ENCODE peak calls at places on chromosome 19, in seven cellular contexts. M, K, O, Q, V, H and F are unnamed samples. For H3K27me3, the result is how much of the 10 kb centered on the place peaks cover.

GRCh38 chr19:56092685-56093631 is 28.1 kb downstream of the ZNF787 start:
- DNase-seq in M (no peak), K (no peak), O (no peak), Q (no peak), V (no peak), H (no peak), F (no peak)

GRCh38 chr19:48613024-48613851 is 1.6 kb downstream of the FAM83E start:
- DNase-seq in M (no peak), K (no peak), O (no peak), Q (no peak), V (no peak), H (no peak), F (no peak)

GRCh38 chr19:5289060-5289990 is 51.3 kb downstream of the PTPRS start:
- DNase-seq in M (no peak), K (no peak), O (no peak), Q (no peak), V (no peak), H (no peak), F (no peak)

GRCh38 chr19:33390120-33390907 is 16.8 kb downstream of the CEBPG start:
- DNase-seq in M (no peak), K (no peak), O (no peak), Q (peak), V (peak), H (no peak), F (no peak)

GRCh38 chr19:38617764-38618589 is at the start of gene MAP4K1:
- DNase-seq in M (no peak), K (no peak), O (peak), Q (no peak), V (peak), H (no peak), F (peak)

GRCh38 chr19:9967326-9967725 is 31.0 kb upstream of the OLFM2 start:
- DNase-seq in M (no peak), K (no peak), O (no peak), Q (peak), V (no peak), H (no peak), F (no peak)

GRCh38 chr19:29497241-29497640 is 28.6 kb upstream of the VSTM2B start:
- DNase-seq in M (no peak), K (no peak), O (no peak), Q (no peak), V (no peak), H (no peak), F (no peak)

GRCh38 chr19:52248256-52248655 is 21.1 kb upstream of the ZNF766 start:
- DNase-seq in M (no peak), K (no peak), O (peak), Q (peak), V (peak), H (peak), F (peak)

GRCh38 chr19:48806818-48807589 is 3.8 kb downstream of the BCAT2 start:
- DNase-seq in M (no peak), K (peak), O (peak), Q (peak), V (peak), H (no peak), F (no peak)

GRCh38 chr19:16532440-16533273 is 9.6 kb downstream of the CHERP start:
- DNase-seq in M (no peak), K (no peak), O (no peak), Q (no peak), V (no peak), H (no peak), F (no peak)

GRCh38 chr19:10180459-10180858 is 14.3 kb downstream of the DNMT1 start:
- DNase-seq in M (no peak), K (no peak), O (no peak), Q (no peak), V (no peak), H (no peak), F (no peak)

GRCh38 chr19:2609389-2610116 is 92.9 kb downstream of the GNG7 start:
- DNase-seq in M (no peak), K (no peak), O (peak), Q (no peak), V (peak), H (no peak), F (no peak)

GRCh38 chr19:12880551-12881171 is 588 bp downstream of the DNASE2 start:
- DNase-seq in M (no peak), K (no peak), O (peak), Q (peak), V (peak), H (no peak), F (no peak)

GRCh38 chr19:2567580-2567979 is 91.7 kb downstream of the GADD45B start:
- DNase-seq in M (no peak), K (peak), O (no peak), Q (no peak), V (peak), H (no peak), F (no peak)

GRCh38 chr19:29815231-29815630 is 3.4 kb downstream of the CCNE1 start:
- DNase-seq in M (no peak), K (no peak), O (no peak), Q (no peak), V (no peak), H (no peak), F (no peak)

GRCh38 chr19:50817941-50818858 is 5.4 kb downstream of the KLK1 start:
- DNase-seq in M (no peak), K (no peak), O (peak), Q (no peak), V (peak), H (no peak), F (peak)

GRCh38 chr19:23706657-23707056 is 19.6 kb upstream of the ZNF675 start:
- DNase-seq in M (no peak), K (no peak), O (no peak), Q (no peak), V (no peak), H (no peak), F (no peak)

GRCh38 chr19:51398096-51398704 is 7.8 kb upstream of the C19orf84 start:
- DNase-seq in M (no peak), K (no peak), O (peak), Q (peak), V (no peak), H (no peak), F (no peak)

GRCh38 chr19:13844130-13844631 is 32.8 kb upstream of the NANOS3 start:
- DNase-seq in M (no peak), K (no peak), O (no peak), Q (no peak), V (no peak), H (peak), F (no peak)

GRCh38 chr19:43148233-43148632 is 38.1 kb downstream of the PSG5 start:
- DNase-seq in M (peak), K (no peak), O (no peak), Q (peak), V (no peak), H (peak), F (no peak)

GRCh38 chr19:10085641-10086031 is 481 bp upstream of the SHFL start:
- DNase-seq in M (no peak), K (no peak), O (peak), Q (no peak), V (no peak), H (no peak), F (no peak)

GRCh38 chr19:41876847-41877489 is at the start of gene CD79A:
- DNase-seq in M (no peak), K (no peak), O (no peak), Q (no peak), V (no peak), H (no peak), F (no peak)

GRCh38 chr19:6718741-6719539 is 1.5 kb downstream of the C3 start:
- DNase-seq in M (no peak), K (no peak), O (peak), Q (peak), V (peak), H (peak), F (no peak)

GRCh38 chr19:15288146-15288963 is 44.0 kb downstream of the BRD4 start:
- DNase-seq in M (no peak), K (peak), O (no peak), Q (no peak), V (no peak), H (peak), F (no peak)

GRCh38 chr19:38395381-38396127 is 7.1 kb downstream of the SPRED3 start:
- DNase-seq in M (no peak), K (no peak), O (peak), Q (no peak), V (no peak), H (no peak), F (peak)

GRCh38 chr19:17957149-17957849 is 9.6 kb upstream of the KCNN1 start:
- DNase-seq in M (no peak), K (no peak), O (no peak), Q (no peak), V (no peak), H (no peak), F (no peak)

GRCh38 chr19:42086770-42087550 is 11.0 kb downstream of the ZNF574 start:
- DNase-seq in M (no peak), K (no peak), O (no peak), Q (no peak), V (no peak), H (no peak), F (no peak)

GRCh38 chr19:51093066-51093465 is 10.4 kb upstream of the KLK14 start:
- DNase-seq in M (no peak), K (no peak), O (no peak), Q (no peak), V (no peak), H (no peak), F (no peak)

GRCh38 chr19:19426216-19426615 is 20.7 kb downstream of the GATAD2A start:
- DNase-seq in M (no peak), K (no peak), O (no peak), Q (no peak), V (no peak), H (no peak), F (no peak)

GRCh38 chr19:39167461-39168257 is 29.1 kb upstream of the NCCRP1 start:
- DNase-seq in M (no peak), K (no peak), O (peak), Q (no peak), V (peak), H (peak), F (no peak)

GRCh38 chr19:49567722-49568454 is 12.5 kb downstream of the NOSIP start:
- DNase-seq in M (no peak), K (no peak), O (no peak), Q (peak), V (no peak), H (no peak), F (peak)

GRCh38 chr19:48290341-48290922 is 20.6 kb downstream of the ZNF114 start:
- DNase-seq in M (no peak), K (no peak), O (peak), Q (peak), V (no peak), H (no peak), F (no peak)

GRCh38 chr19:33080761-33081681 is at the start of gene GPATCH1:
- DNase-seq in M (peak), K (peak), O (peak), Q (peak), V (peak), H (peak), F (peak)

GRCh38 chr19:55661826-55662225 is 7.0 kb downstream of the U2AF2 start:
- DNase-seq in M (no peak), K (no peak), O (no peak), Q (no peak), V (no peak), H (no peak), F (no peak)

GRCh38 chr19:48896191-48896720 is 2.3 kb downstream of the TULP2 start:
- DNase-seq in M (no peak), K (peak), O (peak), Q (peak), V (peak), H (no peak), F (no peak)

GRCh38 chr19:42421591-42422031 is 5.6 kb downstream of the LIPE start:
- DNase-seq in M (no peak), K (no peak), O (no peak), Q (no peak), V (peak), H (peak), F (no peak)

GRCh38 chr19:49502866-49503581 is 6.8 kb downstream of the RPS11 start:
- DNase-seq in M (peak), K (no peak), O (peak), Q (peak), V (peak), H (peak), F (no peak)

DNA sequence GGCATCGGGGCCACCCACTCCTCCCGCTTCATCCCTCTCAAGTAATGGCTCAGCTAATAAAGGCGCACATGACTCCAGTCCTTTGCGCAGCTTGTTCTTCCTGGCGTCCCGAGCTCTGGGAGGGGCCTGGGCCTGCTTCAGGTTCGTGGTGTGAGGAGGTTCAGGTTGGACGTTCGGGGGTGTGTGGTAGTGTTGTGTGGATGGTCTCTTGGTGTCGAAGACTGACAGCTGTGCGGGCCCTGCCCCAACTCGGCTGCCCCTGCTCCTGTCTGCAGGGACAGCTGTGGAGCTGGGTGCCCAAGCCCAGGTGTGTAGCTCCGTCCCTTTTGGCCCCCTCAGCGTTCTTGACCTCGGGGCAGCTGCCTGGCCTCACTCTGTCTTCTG is 2.2 kb downstream of the RPS15 start:
- DNase-seq in M (no peak), K (no peak), O (no peak), Q (no peak), V (no peak), H (no peak), F (no peak)
- H3K27ac ChIP-seq in M (no peak), K (no peak), O (peak), Q (no peak), V (no peak), H (no peak), F (no peak)

DNA sequence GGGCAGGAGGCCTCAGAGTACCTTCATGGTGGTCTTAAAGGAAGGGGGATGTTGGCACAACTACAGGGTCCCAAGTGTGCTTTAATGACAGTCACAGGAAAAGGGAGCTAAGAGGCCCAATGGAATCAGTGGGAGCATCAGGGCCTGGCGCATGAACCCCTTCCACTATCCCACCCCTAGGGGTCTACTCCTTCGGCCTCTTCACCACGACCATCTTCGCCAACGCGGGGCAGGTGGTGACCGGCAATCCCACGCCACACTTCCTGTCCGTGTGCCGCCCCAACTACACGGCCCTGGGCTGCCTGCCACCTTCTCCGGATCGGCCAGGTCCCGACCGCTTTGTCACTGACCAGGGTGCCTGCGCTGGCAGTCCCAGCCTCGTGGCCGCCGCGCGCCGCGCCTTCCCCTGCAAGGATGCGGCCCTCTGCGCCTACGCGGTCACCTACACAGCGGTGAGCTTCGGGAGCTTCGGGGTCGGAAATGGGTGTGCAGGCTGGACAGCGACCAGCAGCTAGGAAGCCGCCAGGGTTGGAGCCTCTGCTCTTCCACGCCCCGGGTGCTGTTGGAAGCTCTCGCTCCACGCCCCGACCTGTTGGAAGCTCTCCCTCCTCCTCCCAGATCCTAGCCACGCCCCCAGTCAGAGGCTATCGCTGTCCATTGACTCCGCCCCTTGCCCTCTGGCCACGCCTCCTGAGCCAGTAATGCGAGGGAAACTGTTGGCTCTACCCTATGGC is 6.0 kb downstream of the PLPPR2 start:
- DNase-seq in M (no peak), K (no peak), O (peak), Q (no peak), V (peak), H (no peak), F (no peak)
- TF ChIP-seq CTCF in M (no peak), K (no peak), O (peak), Q (no peak), V (no peak), H (no peak), F (no peak)

GRCh38 chr19:40283414-40284250 is 1.5 kb downstream of the AKT2 start:
- DNase-seq in M (no peak), K (no peak), O (no peak), Q (peak), V (peak), H (no peak), F (no peak)
- H3K27me3 ChIP-seq in M (under half), K (under half), O (under half), Q (under half), V (under half), H (under half), F (under half)

DNA sequence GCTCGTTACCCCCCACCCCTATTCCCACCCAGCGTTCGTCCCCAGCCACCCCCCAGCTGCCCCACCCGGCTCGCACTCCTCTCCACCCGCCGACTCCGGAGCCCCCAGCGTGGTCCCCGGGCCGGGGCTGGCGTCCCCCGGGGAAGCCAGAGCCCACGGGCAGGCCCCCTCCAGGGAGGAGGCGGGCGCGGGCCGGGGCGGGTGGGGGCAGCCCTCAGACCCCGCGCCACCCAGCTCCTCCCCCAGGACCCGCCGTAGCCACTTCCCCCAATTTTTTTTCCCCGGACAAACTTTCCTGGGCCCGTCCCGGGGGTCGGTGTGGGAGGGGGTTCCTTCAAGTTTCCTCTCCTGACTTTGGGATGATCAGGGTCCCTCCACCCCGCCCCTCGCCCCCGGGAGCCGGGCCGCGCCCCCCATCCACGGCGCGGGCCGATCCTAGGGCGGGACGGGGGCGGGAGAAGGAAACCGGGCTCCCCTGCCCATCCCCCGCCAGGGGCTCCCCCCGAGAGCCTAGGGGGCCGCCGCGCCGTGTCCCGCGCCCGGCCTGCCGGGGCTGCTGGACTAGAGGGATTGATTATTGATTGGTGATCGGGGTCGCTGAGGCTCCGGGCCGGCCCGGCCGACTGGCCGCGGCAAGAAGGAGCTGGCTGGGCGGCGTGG is 927 bp upstream of the TSHZ3 start:
- DNase-seq in M (no peak), K (no peak), O (no peak), Q (peak), V (no peak), H (no peak), F (no peak)
- H3K27ac ChIP-seq in M (no peak), K (no peak), O (no peak), Q (peak), V (peak), H (peak), F (no peak)

DNA sequence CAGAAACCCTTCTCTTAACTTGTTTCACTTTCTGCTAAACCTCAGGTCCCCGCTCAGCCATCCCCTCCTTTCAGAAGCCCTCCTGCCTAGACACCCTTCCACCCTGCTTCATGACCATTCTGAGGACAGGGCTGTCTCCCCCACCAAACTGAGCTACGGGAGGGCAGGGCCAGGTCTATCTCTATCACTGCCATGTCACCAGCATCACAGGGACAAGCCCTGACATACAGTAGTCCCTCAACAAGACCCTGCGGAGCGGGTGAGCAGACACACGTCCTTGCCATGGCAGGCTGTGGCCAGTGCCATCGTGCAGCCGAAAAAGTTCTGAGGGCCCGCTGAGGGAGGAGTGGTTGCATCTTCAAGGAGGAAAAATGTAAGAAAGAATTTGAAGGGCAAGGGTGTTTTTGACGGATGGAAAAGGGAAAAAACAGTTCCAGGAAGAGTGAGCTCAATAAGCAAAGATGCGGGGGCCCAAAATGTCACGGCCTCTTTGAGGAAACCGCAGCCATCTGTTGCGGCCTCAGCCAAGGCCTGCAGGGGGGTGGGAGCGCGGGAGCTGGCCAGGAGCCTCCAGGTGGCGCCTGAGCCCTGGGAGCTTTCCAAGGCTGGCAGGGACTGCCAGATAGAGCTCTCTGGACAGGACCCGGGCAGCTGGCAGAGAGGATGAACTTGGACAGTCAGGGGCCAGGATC is 8.1 kb downstream of the PTGIR start:
- DNase-seq in M (no peak), K (no peak), O (peak), Q (peak), V (peak), H (peak), F (no peak)
- TF ChIP-seq CTCF in M (peak), K (peak), O (peak), Q (peak), V (peak), H (peak), F (peak)

DNA sequence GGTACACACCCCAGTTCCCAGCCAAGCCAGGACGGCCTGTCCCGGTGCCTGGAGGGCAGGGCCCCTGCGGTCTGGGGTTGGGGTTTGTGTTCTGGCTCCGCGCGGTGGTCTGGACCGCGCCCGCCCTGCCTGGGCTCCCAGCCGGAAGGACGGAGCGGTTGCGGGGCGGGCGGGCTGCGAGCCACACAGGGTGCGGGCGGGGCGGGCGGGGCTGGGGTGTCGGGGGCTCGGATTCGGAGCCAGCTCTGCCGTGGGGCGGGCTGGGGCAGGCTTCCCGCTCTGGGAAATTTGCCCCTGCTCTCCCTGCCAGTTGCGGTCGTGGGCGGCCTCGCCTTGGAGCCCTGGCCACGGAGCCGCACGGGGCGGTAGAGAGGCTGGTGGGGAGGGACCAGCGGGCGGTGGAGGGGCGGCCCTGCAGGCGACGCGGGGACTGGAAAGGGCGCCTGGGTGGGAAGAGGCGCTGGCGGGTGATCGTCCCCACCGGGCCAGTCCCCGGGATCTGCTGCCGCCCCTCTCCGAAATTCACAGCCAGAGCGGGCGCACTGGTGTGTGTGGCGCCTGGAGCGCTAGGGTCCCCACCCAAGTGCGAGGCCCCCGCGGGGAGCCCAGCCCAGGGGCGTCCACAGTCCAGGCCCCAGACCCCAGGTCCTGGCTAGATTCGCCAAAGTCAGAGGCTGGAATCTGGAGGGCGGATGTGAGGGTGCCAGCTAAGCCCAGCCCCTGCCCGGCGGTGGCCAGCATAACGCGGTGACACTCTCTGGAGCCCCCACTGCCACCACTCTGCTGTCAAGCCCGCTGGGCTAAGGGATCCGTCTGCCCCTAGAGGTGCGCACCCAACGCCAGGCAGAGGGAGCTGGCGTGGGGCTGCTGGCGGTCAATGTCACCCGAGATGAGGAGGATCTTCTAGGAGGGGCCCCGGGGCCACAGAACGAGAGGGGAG is 11.0 kb upstream of the ZNF492 start:
- DNase-seq in M (no peak), K (no peak), O (no peak), Q (no peak), V (no peak), H (no peak), F (no peak)
- H3K27me3 ChIP-seq in M (under half), K (under half), O (under half), Q (under half), V (under half), H (under half), F (under half)